ENCODE peak calls at places on chromosomes 1 and 21, in four cellular contexts. K, C, J and D are unnamed samples. For H3K27me3, the result is how much of the 10 kb centered on the place peaks cover.

GRCh38 chr1:161176468-161177111 is 717 bp downstream of the B4GALT3 start:
- DNase-seq in C (no peak), J (no peak), K (no peak), D (no peak)

GRCh38 chr1:151862604-151863003 is 9.1 kb upstream of the THEM5 start:
- DNase-seq in K (no peak), J (no peak), C (no peak), D (no peak)

GRCh38 chr1:84665703-84666317 is 24.5 kb downstream of the SSX2IP start:
- DNase-seq in K (no peak), C (no peak), J (no peak), D (no peak)

GRCh38 chr1:29197590-29197924 is 15.9 kb upstream of the SRSF4 start:
- DNase-seq in C (no peak), J (no peak), K (no peak), D (peak)

GRCh38 chr1:150528997-150529396 is 13.4 kb downstream of the FALEC start:
- DNase-seq in C (no peak), K (no peak), J (no peak), D (no peak)

GRCh38 chr1:53584446-53585102 is 125.4 kb downstream of the DMRTB1 start:
- DNase-seq in C (no peak), K (no peak), J (no peak), D (no peak)

GRCh38 chr21:45923146-45923545 is 58.4 kb upstream of the COL6A1 start:
- DNase-seq in C (peak), K (no peak), J (peak), D (peak)

GRCh38 chr21:42574234-42575027 is 60.8 kb downstream of the SLC37A1 start:
- DNase-seq in C (no peak), J (peak), K (no peak), D (peak)

GRCh38 chr1:201739492-201740085 is 89.4 kb upstream of the IPO9 start:
- DNase-seq in J (peak), C (peak), K (no peak), D (no peak)

GRCh38 chr21:46397211-46397905 is 61.3 kb upstream of the DIP2A start:
- DNase-seq in C (no peak), J (no peak), K (no peak), D (no peak)

GRCh38 chr1:162856260-162856659 is 4.7 kb downstream of the CCDC190 start:
- DNase-seq in K (no peak), J (no peak), C (no peak), D (peak)

GRCh38 chr1:236638935-236639334 is 34.6 kb upstream of the HEATR1 start:
- DNase-seq in C (no peak), K (no peak), J (no peak), D (no peak)

GRCh38 chr1:185716095-185716494 is 18.1 kb upstream of the HMCN1 start:
- DNase-seq in J (no peak), K (no peak), C (no peak), D (no peak)

GRCh38 chr1:185720633-185721272 is 13.4 kb upstream of the HMCN1 start:
- DNase-seq in C (no peak), K (no peak), J (no peak), D (peak)

GRCh38 chr1:185721553-185721952 is 12.6 kb upstream of the HMCN1 start:
- DNase-seq in C (no peak), J (no peak), K (no peak), D (no peak)

DNA sequence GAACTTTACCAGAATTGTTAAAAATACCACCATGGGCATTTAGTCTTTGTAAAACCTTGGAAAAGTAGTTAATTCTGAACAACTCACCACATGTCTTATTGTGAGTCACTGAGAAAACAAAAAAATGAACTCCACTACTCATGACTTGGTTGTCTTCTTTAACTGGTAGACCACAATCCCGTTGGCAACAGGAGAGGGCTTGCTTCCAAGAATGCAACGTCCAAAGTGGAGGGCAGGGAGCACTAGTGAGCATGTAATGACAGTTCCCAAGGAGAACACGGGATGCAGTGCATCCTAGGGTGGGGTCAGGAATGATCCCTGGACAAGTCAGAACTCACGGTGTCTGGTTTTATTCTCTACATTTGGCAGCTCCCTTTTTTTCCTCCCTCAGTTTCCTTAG is 15.2 kb upstream of the HMCN1 start:
- DNase-seq in J (peak), C (peak), K (no peak), D (peak)
- TF ChIP-seq CTCF in J (no peak), C (no peak), K (no peak), D (peak)

GRCh38 chr1:38173848-38174247 is 127.3 kb upstream of the POU3F1 start:
- DNase-seq in K (no peak), C (no peak), J (no peak), D (no peak)
- H3K27me3 ChIP-seq in K (under half), C (under half), J (under half), D (under half)

GRCh38 chr1:174965006-174965971 is 34.5 kb upstream of the CACYBP start:
- DNase-seq in J (no peak), K (no peak), C (no peak), D (no peak)

GRCh38 chr1:174966000-174966572 is 33.7 kb upstream of the CACYBP start:
- DNase-seq in J (no peak), K (no peak), C (no peak), D (no peak)

GRCh38 chr1:174960362-174960761 is 39.4 kb upstream of the CACYBP start:
- DNase-seq in K (no peak), C (no peak), J (no peak), D (no peak)

GRCh38 chr1:174964261-174964984 is 35.3 kb upstream of the CACYBP start:
- DNase-seq in K (no peak), J (no peak), C (no peak), D (no peak)

GRCh38 chr1:174963547-174964125 is 36.1 kb upstream of the CACYBP start:
- DNase-seq in J (no peak), K (no peak), C (no peak), D (no peak)
- H3K27ac ChIP-seq in J (no peak), K (peak), C (peak), D (no peak)

DNA sequence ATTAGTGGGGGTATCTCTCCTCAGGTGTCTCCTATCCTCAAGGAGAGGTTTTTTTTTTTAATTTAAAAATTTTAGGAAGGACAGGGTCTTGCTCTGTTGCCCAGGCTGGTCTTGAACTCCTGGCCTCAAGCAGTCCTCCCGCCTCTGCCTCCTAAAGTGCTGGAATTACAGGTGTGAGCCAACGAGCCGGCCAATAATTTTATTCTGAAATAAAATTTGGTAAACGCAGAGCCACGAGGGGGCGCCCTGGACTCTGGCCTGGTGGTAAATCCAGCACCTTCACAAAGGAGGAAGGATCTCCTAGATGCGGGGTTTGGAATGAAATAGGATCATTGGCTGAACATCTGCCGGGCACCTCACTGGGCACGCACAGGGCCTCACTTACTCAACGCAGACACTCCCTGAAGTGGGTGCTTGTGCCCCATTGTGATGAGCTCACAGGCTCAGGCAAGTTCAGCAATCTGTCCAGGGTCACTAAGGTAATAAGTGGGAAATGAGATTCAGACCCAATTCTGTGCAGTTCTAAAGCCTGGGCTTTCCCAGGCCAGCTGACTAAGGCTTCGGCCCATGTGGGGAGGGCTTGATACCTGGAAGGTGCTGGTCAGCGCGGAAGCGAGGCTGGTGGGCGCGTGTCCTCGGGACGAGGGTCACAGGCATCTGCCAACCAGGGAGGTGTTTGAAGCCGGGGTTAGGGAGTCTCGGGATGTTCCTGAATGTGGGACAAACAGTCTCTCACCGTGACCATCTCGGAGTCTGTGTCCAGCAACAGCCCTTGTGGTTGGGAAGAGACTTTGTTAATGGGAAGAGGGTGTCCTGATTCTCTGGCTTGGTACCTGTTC is 32.7 kb upstream of the ETV3 start:
- DNase-seq in J (peak), K (no peak), C (peak), D (peak)
- TF ChIP-seq CTCF in J (peak), K (peak), C (no peak), D (peak)

GRCh38 chr21:32415999-32416398 is 3.5 kb downstream of the EVA1C start:
- DNase-seq in C (no peak), K (no peak), J (no peak), D (no peak)

GRCh38 chr21:32414579-32415358 is 2.3 kb downstream of the EVA1C start:
- DNase-seq in J (no peak), C (no peak), K (no peak), D (no peak)

GRCh38 chr21:32413697-32414578 is 1.4 kb downstream of the EVA1C start:
- DNase-seq in C (peak), J (no peak), K (no peak), D (no peak)

GRCh38 chr21:32412998-32413504 is 545 bp downstream of the EVA1C start:
- DNase-seq in J (peak), K (no peak), C (peak), D (no peak)

DNA sequence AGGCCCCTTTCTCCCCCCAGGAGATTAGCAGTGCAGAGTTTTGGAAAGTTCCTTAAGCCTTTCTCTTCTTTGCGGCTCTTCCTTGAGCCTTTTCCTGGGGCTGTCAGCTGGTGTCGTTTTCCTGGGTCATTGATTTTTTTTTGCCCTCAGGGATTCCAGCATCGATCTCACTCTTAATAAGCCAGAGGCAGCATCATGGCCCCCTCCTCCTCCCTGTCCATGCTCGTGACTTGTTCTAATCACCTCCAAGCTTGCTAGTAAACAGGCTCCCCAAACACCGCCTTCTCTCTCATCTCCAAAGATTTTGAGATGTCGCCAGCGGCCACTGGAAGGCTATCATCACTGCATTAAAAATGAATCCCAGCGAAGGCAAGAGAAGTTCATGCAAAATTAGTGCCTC is 2.9 kb downstream of the EVA1C start:
- DNase-seq in J (no peak), K (no peak), C (no peak), D (no peak)
- H3K27me3 ChIP-seq in J (under half), K (under half), C (under half), D (under half)

DNA sequence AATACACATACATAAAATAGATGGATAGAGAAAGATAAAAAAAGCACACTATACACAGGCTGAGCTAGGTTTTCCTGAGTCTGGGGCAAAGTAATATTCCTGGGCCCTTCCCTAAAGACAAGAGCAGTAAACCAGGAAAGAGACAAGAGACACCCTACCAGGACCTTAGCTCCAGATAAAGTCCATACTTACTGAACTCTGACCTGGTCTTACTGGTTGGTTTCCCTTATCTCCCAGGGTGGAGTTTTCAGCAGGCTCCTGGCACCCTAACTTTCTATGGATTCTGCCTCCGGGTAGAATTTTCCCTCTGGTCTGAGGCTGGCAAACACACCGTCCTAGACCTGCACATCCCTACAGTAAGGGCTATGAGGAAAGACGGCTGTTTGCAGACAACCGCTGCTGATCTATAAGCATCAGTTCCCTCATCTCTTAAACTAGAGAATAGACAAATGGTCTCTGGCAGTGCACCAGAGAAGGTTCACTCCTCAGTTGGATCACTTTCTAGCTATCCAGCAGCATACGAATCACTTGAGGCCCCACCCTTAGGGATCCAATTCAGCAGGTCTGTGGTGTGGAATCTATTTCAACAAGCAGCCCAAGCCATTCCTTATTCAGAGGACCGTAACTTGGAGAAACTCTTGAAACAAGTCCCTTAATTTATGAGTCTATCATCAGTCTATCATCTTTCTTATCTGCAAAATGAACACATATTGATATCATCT is 52.0 kb downstream of the ARHGEF11 start:
- DNase-seq in K (no peak), J (no peak), C (no peak), D (no peak)
- H3K27ac ChIP-seq in K (no peak), J (no peak), C (no peak), D (no peak)